ENCODE peak calls at places on chromosomes 16 and 17, in ten cellular contexts. J is hypothalamus; B is CD4-positive, CD25-positive, alpha-beta regulatory T cell; K is AG20443; X is AML-193; Z is NCI-H1092; H is activated T-helper 9 cell treated with anti-CD3 and anti-CD28 coated beads, Interleukin-2, amount 50 U/mL, for 16 hours; R is activated T-cell treated with anti-CD3 and anti-CD28 coated beads for 1 hour; I is ACHN; P is activated naive CD4-positive, alpha-beta T cell. C is an unnamed sample.

GRCh38 chr17:17514993-17515920 is 19.1 kb upstream of the RASD1 start:
- DNase-seq in J (no peak), B (no peak), K (peak; percentile 61), X (no peak), Z (no peak), H (no peak), R (no peak), I (no peak), P (no peak), C (no peak)

GRCh38 chr17:69606142-69606800 is 191.8 kb downstream of the MAP2K6 start:
- DNase-seq in J (no peak), B (no peak), K (no peak), X (no peak), Z (no peak), H (no peak), R (no peak), I (no peak), P (no peak), C (no peak)

GRCh38 chr17:77316191-77316641 is 175.4 kb downstream of the SEC14L1 start:
- DNase-seq in J (no peak), B (no peak), K (peak; percentile 70), X (no peak), Z (no peak), H (no peak), R (no peak), I (peak; percentile 77), P (no peak), C (no peak)

GRCh38 chr16:68450741-68451140 is 2.4 kb upstream of the SMPD3 start:
- DNase-seq in J (no peak), B (no peak), K (peak; percentile 31), X (no peak), Z (no peak), H (no peak), R (no peak), I (no peak), P (no peak), C (no peak)

GRCh38 chr17:74389937-74390679 is 22.8 kb downstream of the GPR142 start:
- DNase-seq in J (no peak), B (no peak), K (no peak), X (no peak), Z (no peak), H (no peak), R (no peak), I (no peak), P (no peak), C (no peak)

GRCh38 chr17:4512156-4513112 is 13.8 kb downstream of the SPNS2 start:
- DNase-seq in J (no peak), B (no peak), K (no peak), X (no peak), Z (no peak), H (no peak), R (no peak), I (no peak), P (no peak), C (no peak)

GRCh38 chr17:36722121-36722902 is 120.9 kb downstream of the MRM1 start:
- DNase-seq in J (peak; percentile 45), B (peak; percentile 62), K (peak; percentile 65), X (peak; percentile 75), Z (peak; percentile 84), H (peak; percentile 69), R (peak; percentile 67), I (no peak), P (peak; percentile 57), C (peak; percentile 59)

GRCh38 chr16:70428178-70428998 is 10.5 kb downstream of the ST3GAL2 start:
- DNase-seq in J (peak; percentile 72), B (no peak), K (peak; percentile 94), X (peak; percentile 88), Z (peak; percentile 52), H (peak; percentile 19), R (no peak), I (peak; percentile 96), P (no peak), C (no peak)

GRCh38 chr17:67290994-67291362 is 46.0 kb upstream of the HELZ start:
- DNase-seq in J (no peak), B (no peak), K (peak; percentile 27), X (no peak), Z (no peak), H (no peak), R (no peak), I (no peak), P (no peak), C (no peak)

GRCh38 chr16:68972720-68973119 is 129.4 kb downstream of the TANGO6 start:
- DNase-seq in J (no peak), B (no peak), K (peak; percentile 61), X (no peak), Z (no peak), H (no peak), R (no peak), I (peak; percentile 84), P (no peak), C (no peak)

GRCh38 chr17:64118452-64118979 is 11.4 kb downstream of the ERN1 start:
- DNase-seq in J (peak; percentile 23), B (no peak), K (peak; percentile 21), X (peak; percentile 25), Z (peak; percentile 68), H (no peak), R (no peak), I (no peak), P (no peak), C (no peak)

GRCh38 chr17:1515640-1516402 is 591 bp downstream of the INPP5K start:
- DNase-seq in J (no peak), B (peak; percentile 31), K (peak; percentile 74), X (peak; percentile 29), Z (no peak), H (peak; percentile 29), R (peak; percentile 40), I (peak; percentile 87), P (peak; percentile 21), C (peak; percentile 36)

GRCh38 chr17:74827800-74828199 is 31.9 kb downstream of the GRIN2C start:
- DNase-seq in J (no peak), B (no peak), K (no peak), X (no peak), Z (no peak), H (no peak), R (no peak), I (no peak), P (no peak), C (no peak)

GRCh38 chr16:9597967-9598730 is 506.7 kb downstream of the HAPSTR1 start:
- DNase-seq in J (peak; percentile 16), B (no peak), K (no peak), X (no peak), Z (no peak), H (no peak), R (no peak), I (no peak), P (no peak), C (no peak)

GRCh38 chr16:16992986-16993783 is 477.6 kb downstream of the XYLT1 start:
- DNase-seq in J (peak; percentile 2), B (no peak), K (no peak), X (no peak), Z (no peak), H (no peak), R (no peak), I (no peak), P (peak; percentile 7), C (no peak)

GRCh38 chr16:17526956-17527355 is 56.2 kb upstream of the XYLT1 start:
- DNase-seq in J (no peak), B (no peak), K (no peak), X (peak; percentile 1), Z (no peak), H (no peak), R (no peak), I (no peak), P (no peak), C (no peak)

GRCh38 chr17:82330322-82331239 is 3.0 kb downstream of the SECTM1 start:
- DNase-seq in J (no peak), B (no peak), K (peak; percentile 72), X (no peak), Z (peak; percentile 78), H (no peak), R (no peak), I (peak; percentile 64), P (no peak), C (no peak)

GRCh38 chr17:72474740-72475477 is 354.1 kb downstream of the SOX9 start:
- DNase-seq in J (no peak), B (no peak), K (no peak), X (no peak), Z (no peak), H (no peak), R (no peak), I (no peak), P (no peak), C (no peak)

GRCh38 chr17:11506635-11507034 is 91.6 kb upstream of the DNAH9 start:
- DNase-seq in J (no peak), B (no peak), K (no peak), X (no peak), Z (no peak), H (no peak), R (no peak), I (peak; percentile 49), P (no peak), C (no peak)

GRCh38 chr17:79572136-79572915 is 38.5 kb downstream of the RBFOX3 start:
- DNase-seq in J (no peak), B (no peak), K (no peak), X (no peak), Z (no peak), H (no peak), R (no peak), I (no peak), P (no peak), C (no peak)

GRCh38 chr16:29111421-29111820 is 126.6 kb downstream of the LAT start:
- DNase-seq in J (no peak), B (no peak), K (no peak), X (no peak), Z (no peak), H (no peak), R (no peak), I (no peak), P (no peak), C (no peak)

GRCh38 chr17:81136366-81136765 is 28.9 kb upstream of the PVALEF start:
- DNase-seq in J (no peak), B (no peak), K (no peak), X (no peak), Z (no peak), H (no peak), R (no peak), I (no peak), P (no peak), C (no peak)

GRCh38 chr16:65751622-65752598 is 614.6 kb upstream of the CDH5 start:
- DNase-seq in J (no peak), B (no peak), K (no peak), X (no peak), Z (no peak), H (no peak), R (no peak), I (no peak), P (no peak), C (no peak)

GRCh38 chr16:56113223-56113622 is 78.1 kb upstream of the GNAO1 start:
- DNase-seq in J (peak; percentile 8), B (no peak), K (no peak), X (no peak), Z (no peak), H (no peak), R (no peak), I (no peak), P (no peak), C (no peak)

GRCh38 chr16:3049921-3050481 is 3.6 kb downstream of the MMP25 start:
- DNase-seq in J (no peak), B (no peak), K (no peak), X (no peak), Z (no peak), H (no peak), R (no peak), I (no peak), P (no peak), C (no peak)

GRCh38 chr17:17508019-17508535 is 11.9 kb upstream of the RASD1 start:
- DNase-seq in J (no peak), B (no peak), K (no peak), X (no peak), Z (no peak), H (no peak), R (no peak), I (no peak), P (no peak), C (no peak)

GRCh38 chr17:77963441-77963840 is 4.9 kb downstream of the TNRC6C start:
- DNase-seq in J (peak; percentile 41), B (no peak), K (peak; percentile 78), X (peak; percentile 61), Z (peak; percentile 28), H (no peak), R (no peak), I (peak; percentile 8), P (peak; percentile 9), C (peak; percentile 50)

GRCh38 chr16:75265911-75266701 is 14.7 kb upstream of the BCAR1 start:
- DNase-seq in J (peak; percentile 62), B (no peak), K (peak; percentile 99), X (no peak), Z (peak; percentile 45), H (no peak), R (no peak), I (peak; percentile 82), P (no peak), C (no peak)

C was measured in T follicular helper cell.